ENCODE peak calls at places on chromosomes 3 and 15, in seven cellular contexts. I is naive thymus-derived CD8-positive, alpha-beta T cell; Y is activated gamma-delta T cell; J is NCI-H82; B is brain microvascular endothelial cell; V is WERI-Rb-1; O is EL. K is an unnamed sample.

GRCh38 chr3:23685484-23686258 is 120.1 kb upstream of the UBE2E1 start:
- DNase-seq in I (no peak), Y (no peak), J (peak), B (peak), V (no peak), O (peak), K (peak)

GRCh38 chr3:108130247-108130646 is 39.4 kb upstream of the CD47 start:
- DNase-seq in I (no peak), Y (no peak), J (no peak), B (no peak), V (no peak), O (no peak), K (no peak)

GRCh38 chr15:70799667-70800450 is 36.5 kb upstream of the UACA start:
- DNase-seq in I (no peak), Y (no peak), J (no peak), B (peak), V (no peak), O (peak), K (no peak)

GRCh38 chr3:52451237-52452083 is 2.4 kb downstream of the TNNC1 start:
- DNase-seq in I (no peak), Y (no peak), J (no peak), B (no peak), V (no peak), O (no peak), K (no peak)

GRCh38 chr3:72739521-72740466 is 108.5 kb downstream of the SHQ1 start:
- DNase-seq in I (no peak), Y (no peak), J (peak), B (peak), V (peak), O (peak), K (no peak)

GRCh38 chr3:58287354-58287753 is 18.7 kb upstream of the RPP14 start:
- DNase-seq in I (no peak), Y (no peak), J (no peak), B (no peak), V (no peak), O (no peak), K (no peak)

GRCh38 chr3:157442729-157443128 is 6.1 kb downstream of the PTX3 start:
- DNase-seq in I (no peak), Y (no peak), J (no peak), B (peak), V (no peak), O (peak), K (no peak)

GRCh38 chr15:48486228-48486627 is 155.0 kb downstream of the DUT start:
- DNase-seq in I (no peak), Y (no peak), J (no peak), B (no peak), V (no peak), O (no peak), K (no peak)

GRCh38 chr3:65928110-65928509 is 110.6 kb downstream of the MAGI1 start:
- DNase-seq in I (no peak), Y (no peak), J (no peak), B (no peak), V (no peak), O (no peak), K (no peak)

GRCh38 chr3:17982211-17982880 is 239.9 kb upstream of the TBC1D5 start:
- DNase-seq in I (no peak), Y (no peak), J (no peak), B (no peak), V (no peak), O (no peak), K (no peak)

GRCh38 chr15:97858278-97858677 is 102.2 kb upstream of the ARRDC4 start:
- DNase-seq in I (no peak), Y (no peak), J (peak), B (no peak), V (no peak), O (no peak), K (no peak)

GRCh38 chr15:71110800-71111565 is 4.3 kb upstream of the THSD4 start:
- DNase-seq in I (no peak), Y (no peak), J (no peak), B (no peak), V (no peak), O (peak), K (no peak)

GRCh38 chr3:134892317-134892716 is 97.3 kb downstream of the EPHB1 start:
- DNase-seq in I (no peak), Y (no peak), J (no peak), B (no peak), V (no peak), O (no peak), K (no peak)

GRCh38 chr3:139571744-139572143 is 32.2 kb upstream of the RBP1 start:
- DNase-seq in I (no peak), Y (no peak), J (no peak), B (no peak), V (no peak), O (no peak), K (no peak)

GRCh38 chr3:29065211-29065785 is 215.6 kb upstream of the RBMS3 start:
- DNase-seq in I (no peak), Y (no peak), J (peak), B (peak), V (no peak), O (peak), K (peak)

GRCh38 chr3:122295286-122295685 is 29.8 kb upstream of the CSTA start:
- DNase-seq in I (no peak), Y (no peak), J (no peak), B (no peak), V (no peak), O (no peak), K (no peak)

GRCh38 chr3:118972974-118973373 is 61.7 kb downstream of the IGSF11 start:
- DNase-seq in I (no peak), Y (no peak), J (peak), B (no peak), V (no peak), O (no peak), K (no peak)

GRCh38 chr15:47570044-47570443 is 147.3 kb upstream of the SEMA6D start:
- DNase-seq in I (no peak), Y (no peak), J (peak), B (no peak), V (no peak), O (no peak), K (no peak)

GRCh38 chr3:136659253-136659652 is 92.9 kb downstream of the STAG1 start:
- DNase-seq in I (no peak), Y (no peak), J (peak), B (peak), V (no peak), O (peak), K (no peak)

GRCh38 chr3:193572426-193572908 is 17.8 kb upstream of the ATP13A4 start:
- DNase-seq in I (peak), Y (no peak), J (peak), B (peak), V (peak), O (peak), K (peak)

GRCh38 chr15:67836955-67837354 is 2.9 kb downstream of the RNU6-1 start:
- DNase-seq in I (no peak), Y (no peak), J (no peak), B (no peak), V (no peak), O (no peak), K (no peak)

GRCh38 chr15:41115652-41116115 is 396 bp downstream of the INO80 start:
- DNase-seq in I (peak), Y (peak), J (peak), B (no peak), V (peak), O (no peak), K (no peak)

GRCh38 chr15:36479200-36479896 is 100.1 kb upstream of the CDIN1 start:
- DNase-seq in I (no peak), Y (no peak), J (no peak), B (no peak), V (no peak), O (no peak), K (no peak)

GRCh38 chr3:160941885-160942494 is 163.2 kb downstream of the B3GALNT1 start:
- DNase-seq in I (peak), Y (no peak), J (no peak), B (peak), V (peak), O (peak), K (peak)

GRCh38 chr3:54393150-54393549 is 270.8 kb downstream of the CACNA2D3 start:
- DNase-seq in I (no peak), Y (no peak), J (no peak), B (no peak), V (no peak), O (no peak), K (no peak)

GRCh38 chr3:154931484-154931883 is 148.6 kb upstream of the MME start:
- DNase-seq in I (no peak), Y (no peak), J (no peak), B (no peak), V (no peak), O (peak), K (no peak)

GRCh38 chr3:57004154-57004730 is 56.2 kb upstream of the SPATA12 start:
- DNase-seq in I (no peak), Y (no peak), J (peak), B (no peak), V (peak), O (no peak), K (no peak)

GRCh38 chr3:81823882-81824395 is 62.5 kb upstream of the GBE1 start:
- DNase-seq in I (no peak), Y (no peak), J (peak), B (no peak), V (no peak), O (no peak), K (no peak)

GRCh38 chr15:91887921-91888373 is 34.4 kb downstream of the SLCO3A1 start:
- DNase-seq in I (no peak), Y (no peak), J (no peak), B (no peak), V (no peak), O (no peak), K (no peak)

GRCh38 chr15:37978231-37978630 is 43.8 kb downstream of the TMCO5A start:
- DNase-seq in I (no peak), Y (no peak), J (no peak), B (no peak), V (no peak), O (no peak), K (no peak)

K was measured in BE2C.